ENCODE peak calls at places on chromosomes 12 and 14, in seven cellular contexts. U, M, S, V, L, F and J are unnamed samples.

GRCh38 chr12:70645494-70646317 is 8.5 kb upstream of the PTPRB start:
- DNase-seq in F (peak; percentile 92), V (peak; percentile 6), M (peak; percentile 92), U (no peak), S (no peak), L (peak; percentile 97), J (peak; percentile 86)

GRCh38 chr12:116492703-116493324 is 66.4 kb upstream of the MAP1LC3B2 start:
- DNase-seq in U (no peak), V (no peak), S (no peak), F (peak; percentile 52), L (peak; percentile 93), M (peak; percentile 87), J (peak; percentile 86)

GRCh38 chr14:104985675-104986486 is at the start of gene CLBA1:
- DNase-seq in U (peak; percentile 83), V (peak; percentile 85), M (peak; percentile 81), S (peak; percentile 100), L (peak; percentile 93), F (peak; percentile 94), J (peak; percentile 93)

GRCh38 chr12:57864382-57864781 is 17.9 kb upstream of the CTDSP2 start:
- DNase-seq in S (no peak), F (no peak), L (no peak), M (peak; percentile 51), U (no peak), V (no peak), J (no peak)

GRCh38 chr14:34409721-34410120 is 52.3 kb downstream of the SPTSSA start:
- DNase-seq in L (no peak), V (no peak), M (no peak), F (no peak), U (no peak), S (no peak), J (no peak)

GRCh38 chr14:98304574-98304973 is 967.4 kb downstream of the BCL11B start:
- DNase-seq in U (no peak), S (no peak), V (no peak), L (no peak), F (no peak), M (no peak), J (no peak)

GRCh38 chr14:85288041-85288440 is 241.9 kb upstream of the FLRT2 start:
- DNase-seq in L (no peak), V (no peak), S (no peak), M (no peak), U (no peak), F (no peak), J (no peak)

GRCh38 chr12:130983328-130984017 is 29.8 kb downstream of the ADGRD1 start:
- DNase-seq in U (no peak), M (no peak), F (no peak), L (no peak), V (no peak), S (no peak), J (no peak)

GRCh38 chr14:105865904-105866840 is 339.8 kb downstream of the TMEM121 start:
- DNase-seq in M (no peak), L (no peak), U (no peak), S (no peak), F (no peak), V (no peak), J (no peak)

GRCh38 chr14:46646796-46647195 is 4.8 kb downstream of the RPL10L start:
- DNase-seq in S (no peak), F (no peak), U (no peak), L (no peak), M (no peak), V (no peak), J (no peak)

GRCh38 chr12:122721057-122721545 is 4.5 kb upstream of the HCAR3 start:
- DNase-seq in S (peak; percentile 39), M (no peak), L (peak; percentile 81), U (no peak), F (no peak), V (no peak), J (peak; percentile 94)

GRCh38 chr12:31388713-31389112 is 62.8 kb upstream of the SINHCAF start:
- DNase-seq in S (no peak), U (no peak), F (no peak), L (no peak), M (no peak), V (no peak), J (no peak)

GRCh38 chr12:63753743-63754142 is 26.0 kb upstream of the RXYLT1 start:
- DNase-seq in U (no peak), S (no peak), F (no peak), L (no peak), V (no peak), M (peak; percentile 8), J (no peak)

GRCh38 chr12:47889040-47889439 is 15.8 kb downstream of the VDR start:
- DNase-seq in S (no peak), F (no peak), V (no peak), U (no peak), L (no peak), M (no peak), J (no peak)

GRCh38 chr14:61491876-61492440 is 170.6 kb downstream of the PRKCH start:
- DNase-seq in F (no peak), S (no peak), L (peak; percentile 59), U (no peak), V (no peak), M (no peak), J (no peak)

GRCh38 chr14:20415723-20416622 is 2.7 kb upstream of the TEP1 start:
- DNase-seq in V (no peak), U (peak; percentile 4), L (peak; percentile 58), M (peak; percentile 67), F (peak; percentile 73), S (peak; percentile 53), J (peak; percentile 55)

GRCh38 chr14:26896447-26896846 is 298.6 kb upstream of the NOVA1 start:
- DNase-seq in F (peak; percentile 92), S (no peak), U (no peak), M (peak; percentile 19), V (no peak), L (no peak), J (no peak)

GRCh38 chr12:127485528-127485927 is 781.4 kb upstream of the TMEM132C start:
- DNase-seq in F (no peak), U (no peak), V (no peak), M (peak; percentile 93), S (no peak), L (peak; percentile 86), J (peak; percentile 54)

GRCh38 chr12:89542912-89543592 is 17.2 kb upstream of the POC1B start:
- DNase-seq in S (peak; percentile 40), F (peak; percentile 91), V (peak; percentile 28), U (peak; percentile 61), M (peak; percentile 83), L (peak; percentile 79), J (peak; percentile 88)

GRCh38 chr14:60328588-60328987 is 79.6 kb downstream of the PPM1A start:
- DNase-seq in F (no peak), S (no peak), U (no peak), M (no peak), L (no peak), V (no peak), J (no peak)

GRCh38 chr14:24418492-24418873 is 11.0 kb downstream of the CBLN3 start:
- DNase-seq in V (no peak), M (no peak), U (no peak), F (peak; percentile 36), L (peak; percentile 75), S (no peak), J (peak; percentile 86)

GRCh38 chr12:103011974-103012763 is 54.7 kb downstream of the ASCL1 start:
- DNase-seq in S (no peak), F (no peak), M (no peak), U (no peak), V (no peak), L (no peak), J (no peak)

GRCh38 chr14:61116369-61116768 is 135.3 kb downstream of the SLC38A6 start:
- DNase-seq in L (no peak), F (no peak), M (no peak), U (no peak), S (no peak), V (no peak), J (no peak)

GRCh38 chr12:131795688-131796410 is 32.3 kb upstream of the MMP17 start:
- DNase-seq in U (no peak), M (no peak), F (no peak), S (no peak), L (peak; percentile 9), V (no peak), J (peak; percentile 73)

GRCh38 chr14:22285991-22286390 is 303.0 kb downstream of the DAD1 start:
- DNase-seq in V (no peak), F (no peak), S (no peak), L (no peak), U (no peak), M (no peak), J (no peak)

GRCh38 chr14:91228112-91229004 is 16.1 kb downstream of the GPR68 start:
- DNase-seq in F (peak; percentile 38), S (peak; percentile 88), U (peak; percentile 65), M (peak; percentile 81), L (peak; percentile 79), V (peak; percentile 45), J (peak; percentile 93)

GRCh38 chr14:71533396-71533795 is 398.8 kb upstream of the RGS6 start:
- DNase-seq in M (peak; percentile 4), L (no peak), S (no peak), F (peak; percentile 39), V (no peak), U (no peak), J (peak; percentile 15)

GRCh38 chr12:47188576-47189441 is 109.0 kb upstream of the AMIGO2 start:
- DNase-seq in S (no peak), U (no peak), L (no peak), V (no peak), M (peak; percentile 70), F (peak; percentile 88), J (peak; percentile 58)